ENCODE peak calls at places on chromosomes 5 and 9, in ten cellular contexts. H, E, Y, D, M, A, Z, O, G and K are unnamed samples.

GRCh38 chr5:140261403-140262171 is 41.3 kb downstream of the PFDN1 start:
- DNase-seq in H (no peak), E (no peak), Y (peak), D (no peak), M (no peak), A (peak), Z (peak), O (peak), G (peak), K (peak)

GRCh38 chr5:6674421-6674820 is 38.8 kb upstream of the TENT4A start:
- DNase-seq in H (no peak), E (no peak), Y (no peak), D (no peak), M (no peak), A (no peak), Z (no peak), O (no peak), G (no peak), K (no peak)

GRCh38 chr5:155343468-155343867 is 329.9 kb downstream of the KIF4B start:
- DNase-seq in H (no peak), E (no peak), Y (no peak), D (no peak), M (no peak), A (no peak), Z (no peak), O (no peak), G (no peak), K (no peak)

GRCh38 chr9:61666849-61667371 is 477.1 kb downstream of the SPATA31A7 start:
- DNase-seq in H (no peak), E (no peak), Y (no peak), D (no peak), M (no peak), A (peak), Z (no peak), O (no peak), G (no peak), K (no peak)

GRCh38 chr9:89940625-89941024 is 335.8 kb downstream of the GADD45G start:
- DNase-seq in H (no peak), E (no peak), Y (no peak), D (no peak), M (no peak), A (no peak), Z (no peak), O (no peak), G (no peak), K (no peak)

GRCh38 chr5:26388946-26389345 is 649.4 kb downstream of the CDH9 start:
- DNase-seq in H (no peak), E (no peak), Y (no peak), D (no peak), M (no peak), A (no peak), Z (no peak), O (peak), G (no peak), K (no peak)

GRCh38 chr5:148090780-148091221 is 27.0 kb downstream of the SPINK5 start:
- DNase-seq in H (no peak), E (no peak), Y (no peak), D (no peak), M (no peak), A (no peak), Z (no peak), O (no peak), G (no peak), K (no peak)

GRCh38 chr5:128973244-128973643 is 8.0 kb downstream of the SLC27A6 start:
- DNase-seq in H (no peak), E (no peak), Y (no peak), D (no peak), M (no peak), A (no peak), Z (no peak), O (no peak), G (no peak), K (no peak)

GRCh38 chr5:67094476-67095300 is 101.9 kb downstream of the CD180 start:
- DNase-seq in H (no peak), E (no peak), Y (peak), D (no peak), M (no peak), A (no peak), Z (no peak), O (no peak), G (no peak), K (no peak)

GRCh38 chr5:123785160-123786001 is 273.4 kb downstream of the CSNK1G3 start:
- DNase-seq in H (no peak), E (no peak), Y (peak), D (no peak), M (peak), A (peak), Z (no peak), O (peak), G (no peak), K (no peak)

GRCh38 chr5:55345327-55345726 is 37.5 kb downstream of the MTREX start:
- DNase-seq in H (no peak), E (no peak), Y (no peak), D (no peak), M (no peak), A (no peak), Z (peak), O (no peak), G (no peak), K (no peak)

GRCh38 chr5:41598011-41598410 is 87.6 kb upstream of the PLCXD3 start:
- DNase-seq in H (no peak), E (no peak), Y (peak), D (no peak), M (no peak), A (no peak), Z (no peak), O (no peak), G (no peak), K (no peak)

GRCh38 chr5:92962752-92963151 is 618.3 kb downstream of the NR2F1-AS1 start:
- DNase-seq in H (no peak), E (no peak), Y (no peak), D (no peak), M (no peak), A (no peak), Z (no peak), O (no peak), G (no peak), K (no peak)

GRCh38 chr9:129933709-129934586 is 98.7 kb downstream of the USP20 start:
- DNase-seq in H (no peak), E (no peak), Y (peak), D (no peak), M (no peak), A (no peak), Z (no peak), O (no peak), G (no peak), K (no peak)

GRCh38 chr9:109143881-109144562 is 23.0 kb downstream of the FRRS1L start:
- DNase-seq in H (no peak), E (no peak), Y (peak), D (no peak), M (no peak), A (no peak), Z (peak), O (no peak), G (no peak), K (no peak)

GRCh38 chr9:38707885-38708640 is 11.9 kb downstream of the FAM240B start:
- DNase-seq in H (no peak), E (no peak), Y (no peak), D (no peak), M (no peak), A (no peak), Z (peak), O (no peak), G (no peak), K (no peak)

GRCh38 chr9:121271368-121272351 is 3.7 kb downstream of the GSN start:
- DNase-seq in H (no peak), E (no peak), Y (peak), D (no peak), M (no peak), A (no peak), Z (no peak), O (peak), G (no peak), K (peak)

GRCh38 chr9:17775646-17776045 is 196.8 kb downstream of the SH3GL2 start:
- DNase-seq in H (no peak), E (no peak), Y (no peak), D (no peak), M (peak), A (no peak), Z (no peak), O (no peak), G (no peak), K (no peak)